ENCODE peak calls at places on chromosome 2, in nine cellular contexts. C is Karpas-422; X is IMR-90; K is cardiac muscle cell; R is trophoblast cell; H is effector memory CD4-positive, alpha-beta T cell; Z is ovary; V is tibial nerve; N is fibroblast of lung. U is an unnamed sample. For H3K4me1, the result is how much of the 10 kb centered on the place peaks cover.

GRCh38 chr2:28636491-28636890 is 115.1 kb upstream of the PPP1CB start:
- DNase-seq in C (no peak), X (no peak), K (no peak), R (no peak), H (no peak), Z (no peak), V (no peak), N (no peak), U (no peak)

GRCh38 chr2:180312542-180312941 is 305.4 kb upstream of the CWC22 start:
- DNase-seq in C (no peak), X (no peak), K (no peak), R (no peak), H (no peak), Z (no peak), V (no peak), N (no peak), U (no peak)

GRCh38 chr2:228938629-228939028 is 332.5 kb downstream of the PID1 start:
- DNase-seq in C (no peak), X (no peak), K (no peak), R (no peak), H (no peak), Z (no peak), V (no peak), N (peak), U (no peak)

GRCh38 chr2:143841935-143842334 is 678.0 kb downstream of the ZEB2 start:
- DNase-seq in C (peak), X (peak), K (no peak), R (no peak), H (no peak), Z (no peak), V (no peak), N (peak), U (peak)

GRCh38 chr2:55111570-55112228 is 61.4 kb upstream of the RTN4 start:
- DNase-seq in C (no peak), X (peak), K (peak), R (peak), H (no peak), Z (peak), V (no peak), N (peak), U (no peak)

GRCh38 chr2:151638188-151638933 is 95.9 kb downstream of the NEB start:
- DNase-seq in C (no peak), X (no peak), K (no peak), R (no peak), H (no peak), Z (no peak), V (no peak), N (peak), U (no peak)

GRCh38 chr2:235850771-235851551 is 317.2 kb downstream of the GBX2 start:
- DNase-seq in C (no peak), X (peak), K (peak), R (no peak), H (no peak), Z (no peak), V (no peak), N (peak), U (peak)

GRCh38 chr2:85537600-85538506 is 1.1 kb upstream of the MAT2A start:
- DNase-seq in C (peak), X (no peak), K (peak), R (no peak), H (peak), Z (peak), V (peak), N (peak), U (peak)

GRCh38 chr2:7057865-7058400 is 140.7 kb downstream of the RNF144A start:
- DNase-seq in C (peak), X (no peak), K (no peak), R (no peak), H (no peak), Z (no peak), V (no peak), N (no peak), U (no peak)

GRCh38 chr2:15665067-15665942 is 73.6 kb downstream of the DDX1 start:
- DNase-seq in C (no peak), X (no peak), K (no peak), R (no peak), H (no peak), Z (no peak), V (no peak), N (no peak), U (peak)

GRCh38 chr2:98822301-98823164 is 91.6 kb upstream of the MGAT4A start:
- DNase-seq in C (no peak), X (no peak), K (peak), R (no peak), H (peak), Z (no peak), V (no peak), N (no peak), U (peak)

GRCh38 chr2:62972601-62973000 is 78.0 kb upstream of the OTX1 start:
- DNase-seq in C (no peak), X (no peak), K (no peak), R (no peak), H (no peak), Z (no peak), V (no peak), N (no peak), U (no peak)

GRCh38 chr2:113060396-113060795 is 1.4 kb downstream of the IL36RN start:
- DNase-seq in C (no peak), X (no peak), K (no peak), R (no peak), H (no peak), Z (no peak), V (no peak), N (no peak), U (no peak)

GRCh38 chr2:178301595-178302324 is 107.4 kb downstream of the OSBPL6 start:
- DNase-seq in C (no peak), X (no peak), K (no peak), R (no peak), H (no peak), Z (no peak), V (no peak), N (no peak), U (no peak)

GRCh38 chr2:69013123-69013836 is at the start of gene ANTXR1:
- DNase-seq in C (no peak), X (peak), K (peak), R (no peak), H (no peak), Z (peak), V (no peak), N (peak), U (peak)

GRCh38 chr2:163467206-163467605 is 268.6 kb downstream of the FIGN start:
- DNase-seq in C (no peak), X (no peak), K (no peak), R (no peak), H (no peak), Z (no peak), V (no peak), N (peak), U (no peak)

GRCh38 chr2:172087780-172088244 is 2.5 kb downstream of the DLX1 start:
- DNase-seq in C (no peak), X (no peak), K (no peak), R (no peak), H (no peak), Z (no peak), V (no peak), N (no peak), U (peak)

GRCh38 chr2:182862003-182862402 is 4.4 kb downstream of the FRZB start:
- DNase-seq in C (no peak), X (no peak), K (no peak), R (no peak), H (no peak), Z (no peak), V (no peak), N (no peak), U (no peak)

GRCh38 chr2:191976436-191976835 is 129.5 kb upstream of the CAVIN2 start:
- DNase-seq in C (no peak), X (peak), K (no peak), R (no peak), H (no peak), Z (no peak), V (no peak), N (peak), U (no peak)

GRCh38 chr2:111919794-111920608 is 21.6 kb downstream of the MERTK start:
- DNase-seq in C (no peak), X (no peak), K (no peak), R (no peak), H (no peak), Z (no peak), V (no peak), N (no peak), U (no peak)

GRCh38 chr2:68466361-68466777 is 725 bp downstream of the FBXO48 start:
- DNase-seq in C (peak), X (peak), K (peak), R (peak), H (peak), Z (no peak), V (no peak), N (peak), U (peak)

GRCh38 chr2:113750385-113750784 is 6.1 kb downstream of the SLC35F5 start:
- DNase-seq in C (no peak), X (no peak), K (no peak), R (no peak), H (no peak), Z (no peak), V (no peak), N (no peak), U (no peak)

GRCh38 chr2:121185111-121185510 is 99.9 kb downstream of the TFCP2L1 start:
- DNase-seq in C (no peak), X (no peak), K (no peak), R (no peak), H (no peak), Z (no peak), V (no peak), N (no peak), U (no peak)

GRCh38 chr2:190582761-190583506 is 48.4 kb upstream of the NEMP2 start:
- DNase-seq in C (peak), X (peak), K (no peak), R (peak), H (no peak), Z (no peak), V (no peak), N (no peak), U (no peak)

GRCh38 chr2:241391892-241392665 is 36.0 kb downstream of the FARP2 start:
- DNase-seq in C (peak), X (peak), K (peak), R (peak), H (no peak), Z (no peak), V (no peak), N (no peak), U (peak)

GRCh38 chr2:27799646-27800010 is 28.1 kb downstream of the MRPL33 start:
- DNase-seq in C (no peak), X (no peak), K (no peak), R (no peak), H (no peak), Z (no peak), V (no peak), N (no peak), U (no peak)

GRCh38 chr2:60998628-60999545 is 18.6 kb upstream of the PEX13 start:
- DNase-seq in C (peak), X (peak), K (peak), R (no peak), H (no peak), Z (no peak), V (no peak), N (peak), U (peak)

GRCh38 chr2:152558174-152559091 is 158.8 kb downstream of the PRPF40A start:
- DNase-seq in C (no peak), X (peak), K (no peak), R (no peak), H (no peak), Z (no peak), V (no peak), N (peak), U (no peak)

GRCh38 chr2:233209117-233209977 is 42.1 kb upstream of the ATG16L1 start:
- DNase-seq in C (no peak), X (peak), K (peak), R (peak), H (no peak), Z (no peak), V (no peak), N (peak), U (peak)

GRCh38 chr2:167294775-167295140 is 406.5 kb downstream of the XIRP2 start:
- DNase-seq in C (no peak), X (peak), K (no peak), R (no peak), H (no peak), Z (no peak), V (no peak), N (no peak), U (no peak)

GRCh38 chr2:194289712-194290346 is 1367.2 kb upstream of the SLC39A10 start:
- DNase-seq in C (no peak), X (no peak), K (no peak), R (no peak), H (no peak), Z (no peak), V (no peak), N (no peak), U (no peak)

GRCh38 chr2:230418341-230419016 is 2.5 kb downstream of the SP100 start:
- DNase-seq in C (no peak), X (peak), K (no peak), R (no peak), H (no peak), Z (peak), V (no peak), N (peak), U (no peak)

GRCh38 chr2:24970483-24971299 is 1.1 kb downstream of the DNAJC27 start:
- DNase-seq in C (peak), X (peak), K (peak), R (peak), H (no peak), Z (peak), V (no peak), N (peak), U (no peak)

GRCh38 chr2:207711750-207712487 is 479 bp downstream of the CCNYL1 start:
- DNase-seq in C (peak), X (peak), K (peak), R (peak), H (peak), Z (peak), V (no peak), N (peak), U (no peak)

GRCh38 chr2:63189026-63189425 is 138.4 kb downstream of the OTX1 start:
- DNase-seq in C (peak), X (peak), K (peak), R (peak), H (no peak), Z (no peak), V (no peak), N (peak), U (peak)

GRCh38 chr2:233416706-233417105 is 62.4 kb downstream of the DGKD start:
- DNase-seq in C (no peak), X (no peak), K (no peak), R (no peak), H (no peak), Z (no peak), V (no peak), N (no peak), U (no peak)

GRCh38 chr2:113762377-113763118 is 6.1 kb upstream of the SLC35F5 start:
- DNase-seq in C (no peak), X (peak), K (no peak), R (no peak), H (no peak), Z (no peak), V (no peak), N (peak), U (no peak)

GRCh38 chr2:207252979-207253640 is 87.4 kb upstream of the KLF7 start:
- DNase-seq in C (peak), X (peak), K (no peak), R (no peak), H (no peak), Z (no peak), V (no peak), N (peak), U (no peak)

GRCh38 chr2:109086743-109087020 is 42.3 kb upstream of the SH3RF3 start:
- DNase-seq in C (no peak), X (no peak), K (no peak), R (no peak), H (no peak), Z (no peak), V (no peak), N (no peak), U (no peak)

GRCh38 chr2:224847961-224848850 is 132.0 kb upstream of the CCDC195 start:
- DNase-seq in C (no peak), X (peak), K (peak), R (no peak), H (no peak), Z (peak), V (no peak), N (peak), U (no peak)

GRCh38 chr2:45859682-45860081 is 208.2 kb downstream of the PRKCE start:
- DNase-seq in C (peak), X (no peak), K (no peak), R (no peak), H (no peak), Z (no peak), V (no peak), N (no peak), U (no peak)

GRCh38 chr2:45860136-45861106 is 208.9 kb downstream of the PRKCE start:
- DNase-seq in C (peak), X (peak), K (peak), R (no peak), H (no peak), Z (peak), V (peak), N (peak), U (no peak)

GRCh38 chr2:45867349-45867748 is 215.9 kb downstream of the PRKCE start:
- DNase-seq in C (no peak), X (no peak), K (no peak), R (no peak), H (no peak), Z (no peak), V (no peak), N (no peak), U (no peak)

GRCh38 chr2:45857848-45858520 is 206.5 kb downstream of the PRKCE start:
- DNase-seq in C (no peak), X (no peak), K (no peak), R (no peak), H (no peak), Z (no peak), V (no peak), N (no peak), U (no peak)

DNA sequence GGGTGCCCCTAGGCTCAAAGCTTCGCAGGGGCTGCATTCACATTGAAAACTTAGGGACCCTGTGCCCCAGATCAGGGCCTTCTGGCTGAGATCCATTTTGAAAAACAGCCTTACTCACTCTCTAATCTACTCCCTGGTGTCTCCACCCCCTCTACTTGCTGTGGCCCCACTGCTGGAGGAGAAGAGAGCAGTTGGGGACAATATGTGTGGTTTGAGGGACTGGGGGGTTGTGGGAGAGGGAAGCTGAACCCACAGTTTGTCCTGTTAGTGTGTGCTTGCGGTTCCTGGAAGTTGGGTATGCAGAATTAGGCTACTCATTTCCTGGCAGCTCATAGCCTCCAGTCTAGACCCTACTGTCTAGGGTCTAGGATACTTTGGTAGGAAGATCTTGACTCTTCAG is 211.4 kb downstream of the PRKCE start:
- DNase-seq in C (no peak), X (no peak), K (no peak), R (no peak), H (no peak), Z (no peak), V (no peak), N (no peak), U (no peak)
- H3K4me1 ChIP-seq in C (half or more), X (under half), K (under half), R (under half), H (under half), Z (under half), V (under half), N (under half), U (under half)

DNA sequence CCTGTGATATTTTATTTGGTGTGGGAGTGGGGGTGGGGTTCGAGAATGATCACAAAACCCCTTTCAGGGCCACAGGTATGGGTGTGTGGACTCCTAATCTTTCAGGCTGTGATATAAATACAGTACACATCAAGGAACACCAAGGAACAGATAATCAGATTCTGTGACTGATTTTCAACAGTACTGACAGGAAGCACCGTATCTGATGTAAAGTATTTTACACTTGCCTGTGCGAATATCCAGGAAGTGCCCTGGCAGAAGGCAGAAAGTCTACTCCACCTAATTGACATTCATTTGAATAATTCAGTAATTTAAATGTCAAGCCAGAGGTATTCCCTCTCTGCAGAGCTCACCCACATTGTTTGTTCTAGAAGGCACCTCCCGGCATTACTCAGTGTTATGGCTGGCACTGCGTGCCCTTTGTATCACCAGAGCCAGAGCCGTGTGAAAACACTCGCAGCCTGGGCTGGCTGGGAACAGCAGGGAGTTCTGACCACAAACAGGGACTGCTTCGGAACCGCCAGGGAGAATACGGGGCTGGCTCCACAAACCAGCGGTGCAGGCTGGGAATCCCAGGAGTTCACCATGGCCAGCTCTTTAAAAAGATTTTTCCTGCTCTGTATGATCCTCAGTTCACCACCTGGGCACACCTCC is 91.8 kb downstream of the ACVR1 start:
- DNase-seq in C (no peak), X (peak), K (no peak), R (no peak), H (no peak), Z (peak), V (no peak), N (peak), U (no peak)
- H3K4me1 ChIP-seq in C (under half), X (under half), K (under half), R (under half), H (under half), Z (under half), V (under half), N (under half), U (under half)

GRCh38 chr2:134406716-134407115 is 152.8 kb downstream of the MGAT5 start:
- DNase-seq in C (no peak), X (no peak), K (no peak), R (no peak), H (no peak), Z (no peak), V (no peak), N (no peak), U (no peak)
- H3K4me1 ChIP-seq in C (under half), X (under half), K (under half), R (under half), H (under half), Z (under half), V (under half), N (half or more), U (under half)

DNA sequence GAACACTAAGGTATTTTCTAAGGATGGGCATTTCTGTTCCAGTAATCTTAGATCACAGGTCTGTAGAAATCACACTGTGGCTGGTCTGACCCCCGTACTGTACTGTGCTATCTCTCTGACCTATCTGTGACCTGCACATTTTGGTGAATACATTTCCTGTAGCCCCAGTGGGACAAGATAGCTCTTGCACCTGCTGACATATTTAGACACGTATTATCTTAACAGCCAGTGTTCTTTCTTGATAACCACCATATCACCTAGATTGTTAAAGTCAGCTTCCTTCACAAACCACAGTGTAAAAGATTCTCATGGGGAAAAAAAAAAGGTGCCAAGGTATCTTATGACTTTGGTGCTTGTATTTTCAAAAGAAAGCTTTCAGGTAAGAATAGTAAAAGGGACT is 39.8 kb upstream of the TMEM247 start:
- DNase-seq in C (no peak), X (no peak), K (no peak), R (no peak), H (peak), Z (no peak), V (no peak), N (no peak), U (no peak)
- H3K4me1 ChIP-seq in C (under half), X (under half), K (under half), R (under half), H (under half), Z (under half), V (under half), N (under half), U (under half)

GRCh38 chr2:866887-867286 is 83.8 kb upstream of the SNTG2 start:
- DNase-seq in C (no peak), X (no peak), K (peak), R (no peak), H (no peak), Z (no peak), V (no peak), N (no peak), U (no peak)
- H3K4me1 ChIP-seq in C (under half), X (under half), K (under half), R (under half), H (under half), Z (under half), V (under half), N (under half), U (under half)

DNA sequence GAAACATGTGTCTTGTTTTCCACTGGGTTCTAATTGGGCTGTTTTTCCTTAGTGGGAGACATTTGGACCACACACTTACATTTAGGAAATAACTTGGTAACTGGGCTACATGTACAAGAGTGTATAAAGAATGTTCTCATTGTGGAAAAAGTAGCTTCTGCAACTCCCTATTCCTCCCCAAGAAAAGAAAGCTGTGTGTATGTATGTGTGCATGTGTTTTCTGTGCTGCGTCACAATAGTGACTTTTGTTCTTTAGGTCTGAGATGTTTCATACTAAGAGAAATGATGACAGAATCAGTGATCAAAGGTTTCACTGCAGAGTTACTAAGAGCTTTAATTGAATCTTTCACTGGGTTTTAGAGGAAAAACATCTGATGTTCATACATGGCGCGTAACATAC is 82.7 kb downstream of the TANC1 start:
- DNase-seq in C (no peak), X (no peak), K (no peak), R (no peak), H (no peak), Z (no peak), V (no peak), N (no peak), U (no peak)
- H3K4me1 ChIP-seq in C (under half), X (under half), K (under half), R (under half), H (under half), Z (under half), V (under half), N (under half), U (under half)